ENCODE peak calls at places on chromosomes 11 and 22, in six cellular contexts. G is T-helper 9 cell, W is esophagus muscularis mucosa, X is GM12865, P is GOT3, J is breast epithelium. Y is an unnamed sample.

GRCh38 chr22:42284230-42284591 is 13.8 kb upstream of the TCF20 start:
- DNase-seq in G (no peak), W (no peak), X (no peak), P (no peak), J (no peak), Y (no peak)

GRCh38 chr22:43370045-43370444 is 26.9 kb upstream of the SCUBE1 start:
- DNase-seq in G (no peak), W (no peak), X (no peak), P (no peak), J (no peak), Y (no peak)

GRCh38 chr11:113992459-113993105 is 17.7 kb downstream of the HTR3A start:
- DNase-seq in G (no peak), W (no peak), X (no peak), P (no peak), J (no peak), Y (no peak)

GRCh38 chr11:47408598-47409439 is 429 bp downstream of the SLC39A13 start:
- DNase-seq in G (no peak), W (no peak), X (no peak), P (no peak), J (peak; percentile 79), Y (no peak)

GRCh38 chr11:19275496-19275895 is 34.8 kb upstream of the E2F8 start:
- DNase-seq in G (no peak), W (no peak), X (no peak), P (no peak), J (no peak), Y (no peak)

GRCh38 chr11:85663781-85664560 is 958 bp downstream of the CREBZF start:
- DNase-seq in G (peak; percentile 85), W (peak; percentile 96), X (peak; percentile 89), P (peak; percentile 18), J (peak; percentile 77), Y (peak; percentile 89)

GRCh38 chr11:119471329-119471728 is 48.4 kb upstream of the THY1 start:
- DNase-seq in G (no peak), W (peak; percentile 86), X (no peak), P (no peak), J (peak; percentile 5), Y (no peak)

GRCh38 chr11:28123151-28123571 is 15.0 kb downstream of the METTL15 start:
- DNase-seq in G (no peak), W (no peak), X (no peak), P (no peak), J (no peak), Y (no peak)

GRCh38 chr11:86099727-86100320 is 30.9 kb upstream of the PICALM start:
- DNase-seq in G (no peak), W (no peak), X (no peak), P (no peak), J (no peak), Y (no peak)

GRCh38 chr11:115437902-115438575 is 66.2 kb downstream of the CADM1 start:
- DNase-seq in G (no peak), W (no peak), X (no peak), P (no peak), J (no peak), Y (no peak)

GRCh38 chr22:46421272-46421671 is 85.8 kb downstream of the TRMU start:
- DNase-seq in G (no peak), W (no peak), X (peak; percentile 37), P (no peak), J (no peak), Y (no peak)

GRCh38 chr22:48315415-48316244 is 1512.0 kb downstream of the BRD1 start:
- DNase-seq in G (no peak), W (no peak), X (no peak), P (no peak), J (no peak), Y (no peak)

GRCh38 chr11:27238811-27239210 is 124.2 kb downstream of the CCDC34 start:
- DNase-seq in G (no peak), W (no peak), X (no peak), P (no peak), J (no peak), Y (no peak)

GRCh38 chr22:21621891-21622623 is 7.8 kb downstream of the YDJC start:
- DNase-seq in G (no peak), W (no peak), X (no peak), P (no peak), J (no peak), Y (no peak)

GRCh38 chr22:31250740-31251330 is 38.7 kb downstream of the LIMK2 start:
- DNase-seq in G (no peak), W (no peak), X (no peak), P (no peak), J (peak; percentile 80), Y (no peak)

GRCh38 chr11:107752954-107753822 is 41.3 kb upstream of the SLN start:
- DNase-seq in G (no peak), W (no peak), X (no peak), P (no peak), J (no peak), Y (no peak)

GRCh38 chr22:48653929-48654328 is 1173.7 kb downstream of the BRD1 start:
- DNase-seq in G (no peak), W (no peak), X (no peak), P (no peak), J (no peak), Y (no peak)

GRCh38 chr11:2564588-2565440 is 120.0 kb downstream of the KCNQ1 start:
- DNase-seq in G (no peak), W (no peak), X (no peak), P (no peak), J (no peak), Y (no peak)

GRCh38 chr11:86632499-86633269 is 39.7 kb downstream of the ME3 start:
- DNase-seq in G (no peak), W (no peak), X (peak; percentile 26), P (no peak), J (no peak), Y (no peak)

GRCh38 chr11:69044111-69045013 is 4.4 kb upstream of the TPCN2 start:
- DNase-seq in G (no peak), W (no peak), X (peak; percentile 29), P (no peak), J (peak; percentile 31), Y (no peak)

GRCh38 chr11:40544162-40544561 is 915.3 kb downstream of the LRRC4C start:
- DNase-seq in G (no peak), W (no peak), X (no peak), P (no peak), J (no peak), Y (no peak)

GRCh38 chr22:19959043-19959586 is 17.5 kb upstream of the TXNRD2 start:
- DNase-seq in G (no peak), W (no peak), X (no peak), P (no peak), J (peak; percentile 70), Y (no peak)

GRCh38 chr11:62202910-62203309 is 5.6 kb upstream of the SCGB2A1 start:
- DNase-seq in G (no peak), W (no peak), X (no peak), P (no peak), J (no peak), Y (no peak)

GRCh38 chr22:44931077-44931540 is 78.7 kb downstream of the PHF21B start:
- DNase-seq in G (no peak), W (no peak), X (no peak), P (no peak), J (no peak), Y (no peak)

GRCh38 chr11:2818503-2818902 is 67.1 kb downstream of the CDKN1C start:
- DNase-seq in G (no peak), W (no peak), X (no peak), P (no peak), J (no peak), Y (no peak)

GRCh38 chr11:61148016-61148640 is 13.1 kb downstream of the VPS37C start:
- DNase-seq in G (no peak), W (no peak), X (no peak), P (no peak), J (no peak), Y (no peak)

GRCh38 chr11:130674686-130675085 is 226.2 kb downstream of the ADAMTS15 start:
- DNase-seq in G (no peak), W (peak; percentile 75), X (no peak), P (no peak), J (no peak), Y (no peak)

GRCh38 chr22:43188829-43189545 is 2.1 kb upstream of the TTLL12 start:
- DNase-seq in G (no peak), W (no peak), X (no peak), P (no peak), J (no peak), Y (no peak)

GRCh38 chr22:29307658-29308147 is 1.3 kb downstream of the GAS2L1 start:
- DNase-seq in G (no peak), W (no peak), X (no peak), P (no peak), J (no peak), Y (no peak)